ENCODE peak calls at places on chromosomes 16 and 17, in five cellular contexts. D is stomach, E is transverse colon, T is heart right ventricle, I is GM23338. H is an unnamed sample.

GRCh38 chr16:68644303-68644702 is 807 bp upstream of the CDH3 start:
- DNase-seq in T (no peak), D (no peak), I (peak; percentile 74), E (no peak), H (no peak)

GRCh38 chr16:66569827-66570405 is 3.7 kb downstream of the CMTM1 start:
- DNase-seq in I (no peak), T (no peak), D (no peak), E (no peak), H (no peak)

GRCh38 chr17:51472670-51473069 is 212.3 kb downstream of the UTP18 start:
- DNase-seq in D (no peak), E (no peak), I (no peak), T (no peak), H (no peak)

GRCh38 chr16:73107371-73107770 is 59.4 kb upstream of the ZFHX3 start:
- DNase-seq in T (no peak), E (no peak), I (no peak), D (no peak), H (no peak)

GRCh38 chr17:29018788-29019474 is 13.1 kb upstream of the SEZ6 start:
- DNase-seq in T (no peak), E (no peak), I (no peak), D (no peak), H (no peak)

GRCh38 chr16:48497932-48498760 is 111.8 kb downstream of the N4BP1 start:
- DNase-seq in D (peak; percentile 36), I (no peak), T (no peak), E (no peak), H (no peak)

GRCh38 chr16:23863511-23864422 is 28.0 kb downstream of the PRKCB start:
- DNase-seq in D (no peak), E (peak; percentile 31), I (no peak), T (no peak), H (no peak)

GRCh38 chr17:18172528-18173278 is 10.9 kb upstream of the ALKBH5 start:
- DNase-seq in I (peak; percentile 34), T (no peak), D (no peak), E (no peak), H (no peak)

GRCh38 chr17:58302919-58303551 is 22.3 kb upstream of the MPO start:
- DNase-seq in D (peak; percentile 14), I (no peak), T (no peak), E (no peak), H (peak; percentile 93)

GRCh38 chr16:88283596-88283995 is 99.2 kb upstream of the ZNF469 start:
- DNase-seq in E (no peak), T (no peak), D (no peak), I (no peak), H (no peak)

GRCh38 chr16:84922351-84923135 is 88.8 kb downstream of the ZDHHC7 start:
- DNase-seq in I (no peak), E (peak; percentile 63), D (peak; percentile 45), T (peak; percentile 88), H (no peak)

GRCh38 chr16:80583466-80583865 is 42.7 kb downstream of the DYNLRB2 start:
- DNase-seq in T (peak; percentile 9), D (no peak), I (no peak), E (no peak), H (no peak)

GRCh38 chr17:4530799-4531730 is 24.1 kb downstream of the MYBBP1A start:
- DNase-seq in T (peak; percentile 72), D (no peak), I (peak; percentile 29), E (no peak), H (no peak)

GRCh38 chr17:58786586-58787295 is 31.1 kb downstream of the PPM1E start:
- DNase-seq in E (no peak), I (no peak), D (peak; percentile 41), T (no peak), H (no peak)

GRCh38 chr16:84198401-84198800 is 7.4 kb downstream of the ADAD2 start:
- DNase-seq in E (no peak), T (no peak), D (no peak), I (no peak), H (no peak)

GRCh38 chr17:1532836-1533602 is 16.6 kb upstream of the INPP5K start:
- DNase-seq in E (no peak), T (no peak), I (peak; percentile 81), D (no peak), H (no peak)

GRCh38 chr17:36182176-36183000 is 6.0 kb upstream of the TBC1D3B start:
- DNase-seq in T (no peak), D (no peak), I (peak; percentile 83), E (no peak), H (peak; percentile 97)

GRCh38 chr17:31511176-31511540 is 119.7 kb downstream of the RAB11FIP4 start:
- DNase-seq in E (peak; percentile 57), T (no peak), D (peak; percentile 90), I (no peak), H (no peak)

GRCh38 chr17:64778367-64779290 is 116.5 kb upstream of the SMURF2 start:
- DNase-seq in D (peak; percentile 45), E (peak; percentile 59), T (no peak), I (peak; percentile 69), H (no peak)

GRCh38 chr16:11238272-11239202 is 17.5 kb downstream of the SOCS1 start:
- DNase-seq in I (peak; percentile 47), E (no peak), D (no peak), T (no peak), H (no peak)

GRCh38 chr16:11240636-11241473 is 15.1 kb downstream of the SOCS1 start:
- DNase-seq in E (no peak), D (peak; percentile 61), I (peak; percentile 62), T (peak; percentile 47), H (no peak)

GRCh38 chr16:11242658-11243057 is 13.3 kb downstream of the SOCS1 start:
- DNase-seq in E (no peak), T (no peak), D (no peak), I (no peak), H (no peak)

GRCh38 chr16:11241480-11242204 is 14.4 kb downstream of the SOCS1 start:
- DNase-seq in D (no peak), I (no peak), T (no peak), E (no peak), H (no peak)

GRCh38 chr16:11239644-11240632 is 16.1 kb downstream of the SOCS1 start:
- DNase-seq in D (no peak), I (no peak), E (no peak), T (no peak), H (no peak)
- H3K4me3 ChIP-seq in D (no peak overlapping the region), I (no peak overlapping the region), E (no peak overlapping the region), T (no peak overlapping the region), H (no peak overlapping the region)

GRCh38 chr16:65121870-65122723 is at the start of gene CDH11:
- DNase-seq in I (peak; percentile 78), T (peak; percentile 53), E (peak; percentile 38), D (peak; percentile 25), H (no peak)
- H3K4me1 ChIP-seq in I (peaks cover 29% of the 10 kb centered on the region), T (peaks cover 35% of the 10 kb centered on the region), E (peaks cover 63% of the 10 kb centered on the region), D (peaks cover 69% of the 10 kb centered on the region), H (peaks cover 26% of the 10 kb centered on the region)

DNA sequence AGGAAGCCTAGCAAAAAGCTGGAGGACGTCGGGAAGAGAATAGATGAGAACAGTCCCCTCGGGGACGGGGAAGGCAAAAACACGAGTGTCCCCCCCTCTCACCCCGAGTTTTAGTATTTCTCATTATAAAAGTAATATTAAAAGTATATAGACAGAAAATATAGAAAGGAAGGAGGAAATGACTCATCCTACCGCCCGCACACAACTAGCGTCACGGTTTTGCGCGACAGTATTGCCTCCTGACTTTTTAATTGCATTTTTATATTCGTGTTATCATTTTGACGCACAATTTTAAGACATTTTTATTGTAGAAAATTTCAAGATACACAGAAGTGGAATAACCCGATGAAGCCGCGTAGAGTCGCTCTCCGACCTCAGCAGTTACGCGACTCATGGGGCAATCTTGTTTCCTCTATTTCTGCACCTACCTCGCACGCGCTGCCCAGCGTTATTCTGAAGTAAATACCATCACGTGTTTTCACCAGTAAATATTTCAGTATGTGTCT is 652 bp upstream of the SLC25A19 start:
- DNase-seq in I (peak; percentile 54), E (peak; percentile 79), D (peak; percentile 67), T (peak; percentile 53), H (no peak)
- H3K4me3 ChIP-seq in I (peak overlapping the region; percentile 55), E (peak overlapping the region; percentile 74), D (peak overlapping the region; percentile 82), T (peak overlapping the region; percentile 68), H (peak overlapping the region; percentile 70)

DNA sequence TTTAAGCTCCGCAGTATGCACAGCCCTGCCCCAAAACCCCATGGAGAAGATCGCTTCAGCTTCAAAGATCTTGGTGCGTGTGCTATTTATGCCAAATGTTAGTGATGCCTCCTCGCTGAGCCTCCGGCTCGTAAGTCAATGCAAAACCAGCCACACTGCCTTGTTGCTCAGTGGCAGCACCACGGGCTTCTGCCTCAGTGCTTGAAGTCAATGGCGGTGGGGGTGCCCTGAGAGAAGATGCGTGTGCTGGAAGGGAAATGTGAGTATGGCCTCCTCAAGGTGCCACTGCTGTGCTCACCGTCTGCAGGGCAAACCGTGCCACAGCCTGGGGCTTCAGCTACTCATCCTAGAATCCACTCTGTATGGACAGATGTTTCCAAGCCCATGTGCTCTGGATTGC is 121.9 kb downstream of the XYLT1 start:
- DNase-seq in D (no peak), T (no peak), E (no peak), I (no peak), H (no peak)
- H3K4me1 ChIP-seq in D (peaks cover 53% of the 10 kb centered on the region), T (peaks cover 41% of the 10 kb centered on the region), E (peaks cover 54% of the 10 kb centered on the region), I (no peaks in the 10 kb centered on the region), H (peaks cover 66% of the 10 kb centered on the region)

GRCh38 chr17:42018988-42019387 is 902 bp upstream of the NKIRAS2 start:
- DNase-seq in E (no peak), T (no peak), D (no peak), I (no peak), H (no peak)
- H3K4me3 ChIP-seq in E (no peak overlapping the region), T (no peak overlapping the region), D (no peak overlapping the region), I (no peak overlapping the region), H (no peak overlapping the region)

H was measured in vagina.